ENCODE peak calls at places on chromosomes 13 and 19, in eight cellular contexts. G is effector memory CD8-positive, alpha-beta T cell; V is activated CD4-positive, CD25-positive, alpha-beta regulatory T cell treated with anti-CD3 and anti-CD28 coated beads, Interleukin-2, amount 50 U/mL, for 16 hours; S is HCT116; Q is stomach; I is effector CD4-positive, alpha-beta T cell; W is astrocyte of the spinal cord; N is LoVo. R is an unnamed sample.

GRCh38 chr19:1002600-1002999 is 2.4 kb downstream of the GRIN3B start:
- DNase-seq in G (no peak), V (no peak), S (no peak), Q (no peak), I (no peak), W (no peak), N (no peak), R (no peak)

GRCh38 chr13:72383646-72384045 is 343.8 kb downstream of the MZT1 start:
- DNase-seq in G (no peak), V (no peak), S (no peak), Q (no peak), I (no peak), W (no peak), N (no peak), R (no peak)

GRCh38 chr13:25440081-25440480 is 68.3 kb downstream of the ATP8A2 start:
- DNase-seq in G (no peak), V (no peak), S (no peak), Q (no peak), I (no peak), W (no peak), N (no peak), R (no peak)

GRCh38 chr19:2974342-2974932 is 2.9 kb upstream of the TLE6 start:
- DNase-seq in G (no peak), V (no peak), S (no peak), Q (no peak), I (no peak), W (no peak), N (no peak), R (peak; percentile 20)

GRCh38 chr13:40193290-40194203 is 472.9 kb downstream of the FOXO1 start:
- DNase-seq in G (no peak), V (no peak), S (no peak), Q (no peak), I (no peak), W (no peak), N (no peak), R (no peak)

GRCh38 chr13:25132984-25133383 is 37.0 kb downstream of the PABPC3 start:
- DNase-seq in G (no peak), V (no peak), S (no peak), Q (no peak), I (no peak), W (no peak), N (no peak), R (no peak)

GRCh38 chr19:19866599-19867248 is 1.0 kb downstream of the ZNF253 start:
- DNase-seq in G (peak; percentile 36), V (peak; percentile 4), S (no peak), Q (no peak), I (peak; percentile 39), W (no peak), N (no peak), R (peak; percentile 44)

GRCh38 chr13:44364601-44365000 is 9.0 kb upstream of the SERP2 start:
- DNase-seq in G (no peak), V (no peak), S (peak; percentile 71), Q (no peak), I (no peak), W (peak; percentile 50), N (peak; percentile 77), R (no peak)

GRCh38 chr13:34779171-34779570 is 162.9 kb upstream of the NBEA start:
- DNase-seq in G (no peak), V (no peak), S (no peak), Q (no peak), I (no peak), W (no peak), N (no peak), R (no peak)

GRCh38 chr19:1449467-1450442 is at the start of gene APC2:
- DNase-seq in G (no peak), V (no peak), S (no peak), Q (no peak), I (no peak), W (peak; percentile 22), N (no peak), R (no peak)

GRCh38 chr13:79352107-79352506 is 53.9 kb downstream of the RBM26 start:
- DNase-seq in G (no peak), V (no peak), S (no peak), Q (no peak), I (no peak), W (no peak), N (no peak), R (no peak)

GRCh38 chr13:93956416-93956815 is 523.1 kb downstream of the DCT start:
- DNase-seq in G (no peak), V (no peak), S (no peak), Q (no peak), I (no peak), W (no peak), N (no peak), R (no peak)